ENCODE peak calls at places on chromosome 17, in eight cellular contexts. W, G, C, R, Q, Z, N and V are unnamed samples.

GRCh38 chr17:29178750-29179231 is 1.4 kb downstream of the MYO18A start:
- DNase-seq in W (no peak), G (no peak), C (no peak), R (peak; percentile 43), Q (no peak), Z (peak; percentile 55), N (no peak), V (no peak)

GRCh38 chr17:43384476-43384862 is 14.3 kb upstream of the ARL4D start:
- DNase-seq in W (no peak), G (no peak), C (no peak), R (no peak), Q (no peak), Z (no peak), N (no peak), V (no peak)

GRCh38 chr17:50272711-50273653 is 1.3 kb upstream of the TMEM92 start:
- DNase-seq in W (peak; percentile 73), G (peak; percentile 78), C (peak; percentile 41), R (peak; percentile 85), Q (peak; percentile 72), Z (peak; percentile 83), N (peak; percentile 37), V (peak; percentile 64)

GRCh38 chr17:20189322-20189721 is 180.2 kb downstream of the SPECC1 start:
- DNase-seq in W (no peak), G (peak; percentile 14), C (no peak), R (no peak), Q (no peak), Z (no peak), N (no peak), V (peak; percentile 53)

GRCh38 chr17:4539025-4539424 is 16.2 kb downstream of the MYBBP1A start:
- DNase-seq in W (no peak), G (no peak), C (no peak), R (no peak), Q (no peak), Z (no peak), N (no peak), V (no peak)

GRCh38 chr17:36529121-36529520 is 5.5 kb downstream of the MYO19 start:
- DNase-seq in W (no peak), G (no peak), C (no peak), R (no peak), Q (no peak), Z (no peak), N (no peak), V (peak; percentile 29)

GRCh38 chr17:57207396-57207795 is 48.9 kb upstream of the MSI2 start:
- DNase-seq in W (no peak), G (no peak), C (no peak), R (no peak), Q (no peak), Z (no peak), N (no peak), V (no peak)

GRCh38 chr17:76683011-76683755 is 27.6 kb downstream of the MXRA7 start:
- DNase-seq in W (no peak), G (peak; percentile 21), C (no peak), R (no peak), Q (no peak), Z (no peak), N (no peak), V (no peak)

GRCh38 chr17:44164476-44164875 is 6.0 kb upstream of the ASB16 start:
- DNase-seq in W (no peak), G (no peak), C (no peak), R (no peak), Q (no peak), Z (no peak), N (no peak), V (no peak)

GRCh38 chr17:37388266-37388665 is 12.5 kb downstream of the C17orf78 start:
- DNase-seq in W (no peak), G (no peak), C (no peak), R (no peak), Q (no peak), Z (no peak), N (peak; percentile 40), V (peak; percentile 17)

GRCh38 chr17:7445011-7445927 is at the start of gene CHRNB1:
- DNase-seq in W (peak; percentile 36), G (peak; percentile 93), C (no peak), R (peak; percentile 76), Q (peak; percentile 88), Z (no peak), N (no peak), V (no peak)

GRCh38 chr17:66322764-66323163 is 20.4 kb downstream of the PRKCA start:
- DNase-seq in W (no peak), G (no peak), C (no peak), R (no peak), Q (peak; percentile 47), Z (no peak), N (no peak), V (no peak)

GRCh38 chr17:80252871-80253270 is 7.8 kb upstream of the RNF213 start:
- DNase-seq in W (no peak), G (peak; percentile 41), C (peak; percentile 83), R (peak; percentile 82), Q (no peak), Z (peak; percentile 93), N (no peak), V (no peak)

GRCh38 chr17:77489898-77490265 is 349.1 kb downstream of the SEC14L1 start:
- DNase-seq in W (no peak), G (no peak), C (no peak), R (no peak), Q (no peak), Z (no peak), N (no peak), V (no peak)

GRCh38 chr17:9669551-9670008 is 24.3 kb downstream of the USP43 start:
- DNase-seq in W (peak; percentile 70), G (no peak), C (no peak), R (no peak), Q (no peak), Z (no peak), N (no peak), V (no peak)

GRCh38 chr17:77781536-77781935 is 177.0 kb upstream of the TNRC6C start:
- DNase-seq in W (no peak), G (no peak), C (no peak), R (no peak), Q (no peak), Z (no peak), N (no peak), V (no peak)

GRCh38 chr17:76080207-76080933 is 1.4 kb downstream of the ZACN start:
- DNase-seq in W (no peak), G (peak; percentile 64), C (no peak), R (no peak), Q (no peak), Z (no peak), N (no peak), V (no peak)

GRCh38 chr17:17139972-17140589 is 66.1 kb downstream of the PLD6 start:
- DNase-seq in W (no peak), G (no peak), C (no peak), R (no peak), Q (no peak), Z (no peak), N (no peak), V (no peak)

GRCh38 chr17:29577778-29578211 is 9.3 kb downstream of the TP53I13 start:
- DNase-seq in W (no peak), G (no peak), C (no peak), R (no peak), Q (no peak), Z (no peak), N (no peak), V (no peak)

GRCh38 chr17:62774338-62774737 is 33.8 kb downstream of the MARCHF10 start:
- DNase-seq in W (no peak), G (no peak), C (no peak), R (no peak), Q (no peak), Z (no peak), N (no peak), V (no peak)

GRCh38 chr17:63834431-63835166 is 7.1 kb upstream of the FTSJ3 start:
- DNase-seq in W (peak; percentile 76), G (peak; percentile 83), C (peak; percentile 48), R (peak; percentile 68), Q (peak; percentile 79), Z (peak; percentile 71), N (peak; percentile 63), V (peak; percentile 55)

GRCh38 chr17:4898351-4898750 is 985 bp upstream of the C17orf107 start:
- DNase-seq in W (no peak), G (no peak), C (no peak), R (peak; percentile 9), Q (no peak), Z (no peak), N (no peak), V (no peak)

GRCh38 chr17:70552230-70552981 is 383.1 kb downstream of the KCNJ2 start:
- DNase-seq in W (no peak), G (peak; percentile 65), C (no peak), R (peak; percentile 49), Q (peak; percentile 36), Z (no peak), N (peak; percentile 2), V (no peak)

GRCh38 chr17:59506907-59507726 is 58.3 kb upstream of the DHX40 start:
- DNase-seq in W (no peak), G (no peak), C (no peak), R (no peak), Q (no peak), Z (no peak), N (no peak), V (no peak)

GRCh38 chr17:27640790-27641189 is 9.8 kb downstream of the LGALS9 start:
- DNase-seq in W (no peak), G (no peak), C (no peak), R (no peak), Q (no peak), Z (no peak), N (no peak), V (no peak)

GRCh38 chr17:9233761-9234160 is 212.5 kb downstream of the NTN1 start:
- DNase-seq in W (no peak), G (no peak), C (no peak), R (no peak), Q (no peak), Z (no peak), N (no peak), V (no peak)

GRCh38 chr17:69539274-69539673 is 124.8 kb downstream of the MAP2K6 start:
- DNase-seq in W (no peak), G (no peak), C (no peak), R (no peak), Q (no peak), Z (no peak), N (no peak), V (no peak)

GRCh38 chr17:19570497-19571151 is 37.0 kb downstream of the SLC47A1 start:
- DNase-seq in W (no peak), G (no peak), C (no peak), R (no peak), Q (no peak), Z (no peak), N (no peak), V (no peak)